ENCODE peak calls at places on chromosome 2, in seven cellular contexts. X is heart left ventricle; D is breast epithelium; T is CD4-positive, alpha-beta T cell; Q is heart right ventricle; N is HCT116; S is CD8-positive, alpha-beta memory T cell. W is an unnamed sample.

GRCh38 chr2:133333189-133333588 is 235.1 kb downstream of the NCKAP5 start:
- DNase-seq in N (no peak), X (no peak), D (no peak), Q (no peak), T (no peak), S (no peak), W (no peak)

GRCh38 chr2:138491495-138491862 is 10.1 kb upstream of the SPOPL start:
- DNase-seq in Q (no peak), X (no peak), T (no peak), S (no peak), D (no peak), N (no peak), W (no peak)

GRCh38 chr2:8329660-8330622 is 351.9 kb upstream of the ID2 start:
- DNase-seq in Q (peak; percentile 13), N (no peak), D (no peak), X (no peak), T (no peak), S (no peak), W (no peak)

GRCh38 chr2:38033651-38034050 is 42.3 kb downstream of the CYP1B1 start:
- DNase-seq in X (no peak), T (no peak), D (no peak), S (no peak), N (no peak), Q (no peak), W (no peak)

GRCh38 chr2:201059961-201060525 is 11.4 kb downstream of the HYCC2 start:
- DNase-seq in S (no peak), T (no peak), X (no peak), N (no peak), Q (no peak), D (no peak), W (no peak)

GRCh38 chr2:102005989-102006885 is 14.5 kb downstream of the IL1R2 start:
- DNase-seq in T (no peak), S (no peak), N (peak; percentile 44), D (no peak), Q (peak; percentile 51), X (no peak), W (no peak)

GRCh38 chr2:234341332-234341985 is 155.4 kb downstream of the ARL4C start:
- DNase-seq in D (no peak), N (no peak), X (no peak), T (no peak), Q (no peak), S (no peak), W (no peak)

GRCh38 chr2:209389124-209389523 is 34.7 kb upstream of the MAP2 start:
- DNase-seq in T (no peak), N (no peak), S (no peak), Q (no peak), X (no peak), D (no peak), W (no peak)

GRCh38 chr2:52395912-52396311 is 1364.0 kb upstream of the NRXN1 start:
- DNase-seq in Q (no peak), X (no peak), S (no peak), T (no peak), N (no peak), D (no peak), W (no peak)

GRCh38 chr2:236167297-236168109 is 683 bp downstream of the GBX2 start:
- DNase-seq in T (no peak), Q (no peak), S (no peak), D (no peak), X (no peak), N (no peak), W (no peak)

GRCh38 chr2:130967020-130967495 is 126.2 kb downstream of the FAM168B start:
- DNase-seq in D (no peak), T (no peak), S (no peak), N (no peak), X (no peak), Q (no peak), W (no peak)

GRCh38 chr2:70947556-70948184 is 12.0 kb downstream of the ATP6V1B1 start:
- DNase-seq in Q (no peak), D (peak; percentile 14), X (no peak), T (no peak), N (peak; percentile 23), S (no peak), W (no peak)

GRCh38 chr2:161115605-161116097 is 44.6 kb upstream of the TANK start:
- DNase-seq in Q (no peak), D (no peak), N (no peak), X (no peak), S (no peak), T (no peak), W (no peak)

GRCh38 chr2:10385501-10385900 is 62.6 kb downstream of the ODC1 start:
- DNase-seq in N (no peak), Q (no peak), X (no peak), D (no peak), S (no peak), T (no peak), W (no peak)

GRCh38 chr2:156340818-156341481 is 8.4 kb upstream of the NR4A2 start:
- DNase-seq in X (no peak), Q (no peak), D (no peak), S (no peak), N (no peak), T (no peak), W (no peak)

GRCh38 chr2:66113116-66113515 is 321.8 kb upstream of the MEIS1 start:
- DNase-seq in Q (no peak), D (no peak), T (no peak), N (no peak), X (no peak), S (no peak), W (no peak)

GRCh38 chr2:148282201-148282600 is 261.3 kb downstream of the MBD5 start:
- DNase-seq in X (no peak), N (no peak), D (no peak), T (no peak), Q (no peak), S (no peak), W (no peak)

GRCh38 chr2:27705851-27706622 is 42.3 kb downstream of the SLC4A1AP start:
- DNase-seq in Q (peak; percentile 70), N (peak; percentile 80), S (no peak), D (peak; percentile 64), X (peak; percentile 76), T (no peak), W (no peak)

GRCh38 chr2:71503827-71504226 is 50.5 kb downstream of the DYSF start:
- DNase-seq in D (no peak), S (no peak), Q (peak; percentile 76), T (no peak), N (no peak), X (peak; percentile 79), W (no peak)

GRCh38 chr2:226790436-226790835 is 9.2 kb downstream of the IRS1 start:
- DNase-seq in D (no peak), N (no peak), Q (no peak), X (no peak), T (no peak), S (no peak), W (no peak)

GRCh38 chr2:186995092-186995491 is 146.1 kb upstream of the ZSWIM2 start:
- DNase-seq in S (no peak), Q (no peak), N (no peak), X (no peak), D (no peak), T (no peak), W (no peak)

GRCh38 chr2:186780701-186781316 is 68.2 kb downstream of the ZSWIM2 start:
- DNase-seq in N (peak; percentile 48), X (no peak), T (no peak), S (no peak), D (no peak), Q (no peak), W (no peak)

GRCh38 chr2:229257980-229258379 is 13.1 kb downstream of the PID1 start:
- DNase-seq in T (no peak), D (no peak), S (no peak), N (no peak), Q (no peak), X (no peak), W (no peak)
- H3K27ac ChIP-seq in T (no peak overlapping the region), D (no peak overlapping the region), S (no peak overlapping the region), N (no peak overlapping the region), Q (no peak overlapping the region), X (no peak overlapping the region), W (no peak overlapping the region)

DNA sequence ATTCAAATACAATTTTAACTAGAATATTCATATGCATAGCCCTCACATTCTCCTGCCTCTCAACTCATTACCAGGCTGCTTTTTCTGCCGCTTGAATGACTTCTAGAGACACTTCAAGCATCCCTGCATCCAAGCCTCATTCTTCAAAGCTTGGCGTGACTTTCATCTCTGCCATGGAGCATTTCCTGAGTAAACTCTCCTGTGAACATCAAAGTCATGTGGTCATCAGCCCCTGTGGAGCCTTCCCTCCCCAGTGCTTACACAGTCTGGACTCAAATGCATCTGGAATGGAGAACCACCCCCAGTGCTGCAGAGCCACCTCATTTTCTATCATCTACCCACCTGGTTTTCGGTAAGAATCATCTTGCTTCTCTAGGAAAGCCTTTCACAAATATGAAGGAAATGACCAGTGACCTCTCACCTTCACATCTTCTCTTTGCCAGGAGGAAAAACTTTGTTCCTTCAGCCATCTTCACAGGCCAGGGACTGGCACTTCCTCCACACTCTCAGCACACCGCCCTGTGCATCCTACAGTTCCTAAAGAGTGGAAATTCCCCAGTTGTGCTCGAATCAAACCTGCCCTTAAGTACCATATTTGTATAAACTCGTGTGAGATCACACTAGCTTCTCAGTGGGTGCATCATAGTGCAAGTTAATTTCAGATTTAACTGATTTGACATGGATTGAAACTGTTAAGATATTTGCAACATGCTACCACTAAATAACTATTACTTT is 116.4 kb downstream of the COL6A3 start:
- DNase-seq in N (no peak), Q (no peak), S (no peak), X (no peak), D (no peak), T (no peak), W (no peak)
- H3K27ac ChIP-seq in N (no peak overlapping the region), Q (no peak overlapping the region), S (no peak overlapping the region), X (no peak overlapping the region), D (no peak overlapping the region), T (no peak overlapping the region), W (no peak overlapping the region)

GRCh38 chr2:740446-741293 is 63.5 kb upstream of the TMEM18 start:
- DNase-seq in S (no peak), T (peak; percentile 11), D (peak; percentile 84), Q (peak; percentile 43), N (peak; percentile 91), X (peak; percentile 91), W (peak; percentile 4)
- H3K27ac ChIP-seq in S (peak overlapping the region; percentile 31), T (no peak overlapping the region), D (peak overlapping the region; percentile 81), Q (no peak overlapping the region), N (peak overlapping the region; percentile 72), X (no peak overlapping the region), W (no peak overlapping the region)

DNA sequence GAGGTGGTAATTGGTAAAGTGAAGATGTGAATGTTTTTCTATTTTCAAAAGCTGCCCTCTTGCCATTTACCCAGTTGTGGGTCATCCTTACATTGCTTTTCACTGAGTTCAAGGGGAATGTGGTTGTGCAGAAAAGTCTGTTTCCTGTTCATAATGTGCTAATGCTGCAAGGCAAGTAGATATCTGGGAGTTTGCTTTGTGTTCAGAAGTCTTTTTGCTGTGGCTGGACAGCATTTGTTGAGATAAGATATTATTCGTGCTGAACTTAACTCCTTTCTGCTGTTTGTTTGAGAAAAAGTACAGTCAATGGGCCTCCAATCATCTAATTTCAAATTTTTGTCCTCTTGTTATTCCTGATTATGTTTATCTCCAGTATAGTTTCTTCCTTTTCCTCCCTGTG is 263.2 kb downstream of the LTBP1 start:
- DNase-seq in N (no peak), Q (no peak), D (no peak), S (no peak), X (no peak), T (no peak), W (no peak)
- H3K27ac ChIP-seq in N (no peak overlapping the region), Q (no peak overlapping the region), D (no peak overlapping the region), S (peak overlapping the region; percentile 6), X (no peak overlapping the region), T (no peak overlapping the region), W (no peak overlapping the region)